ENCODE peak calls at places on chromosome 3, in seven cellular contexts. A, Y, N, R, J, U and Q are unnamed samples.

GRCh38 chr3:127143172-127143571 is 49.8 kb upstream of the PRR23E start:
- DNase-seq in N (no peak), Y (no peak), U (no peak), A (no peak), J (no peak), R (no peak), Q (no peak)

GRCh38 chr3:143674100-143674968 is 173.9 kb downstream of the SLC9A9 start:
- DNase-seq in J (peak; percentile 77), A (peak; percentile 92), U (peak; percentile 9), Y (peak; percentile 76), N (peak; percentile 89), R (peak; percentile 81), Q (peak; percentile 69)

GRCh38 chr3:124132813-124133212 is 140.9 kb upstream of the ROPN1 start:
- DNase-seq in J (no peak), N (no peak), R (no peak), Y (no peak), U (no peak), A (no peak), Q (no peak)

GRCh38 chr3:89380006-89380405 is 272.6 kb downstream of the EPHA3 start:
- DNase-seq in N (no peak), R (no peak), J (peak; percentile 58), U (no peak), A (no peak), Y (no peak), Q (no peak)

GRCh38 chr3:100106531-100107155 is 7.7 kb downstream of the FILIP1L start:
- DNase-seq in R (no peak), U (no peak), J (no peak), Y (no peak), N (no peak), A (peak; percentile 3), Q (no peak)

GRCh38 chr3:112973325-112974177 is 1.4 kb downstream of the CD200R1 start:
- DNase-seq in Y (no peak), U (no peak), N (no peak), J (no peak), R (peak; percentile 17), A (peak; percentile 78), Q (no peak)

GRCh38 chr3:129358177-129359101 is 70.0 kb downstream of the EFCAB12 start:
- DNase-seq in J (no peak), N (no peak), R (no peak), U (no peak), A (no peak), Y (no peak), Q (no peak)

GRCh38 chr3:181838940-181839914 is 127.5 kb downstream of the SOX2 start:
- DNase-seq in J (peak; percentile 23), R (no peak), A (no peak), Y (no peak), N (no peak), U (no peak), Q (no peak)

GRCh38 chr3:156291269-156292123 is 171.1 kb downstream of the KCNAB1 start:
- DNase-seq in J (peak; percentile 21), A (no peak), Y (no peak), R (no peak), U (no peak), N (peak; percentile 61), Q (peak; percentile 36)

GRCh38 chr3:197613187-197613586 is 57.4 kb upstream of the BDH1 start:
- DNase-seq in N (no peak), U (no peak), R (no peak), Y (no peak), J (no peak), A (no peak), Q (no peak)

GRCh38 chr3:165522371-165522770 is 314.9 kb downstream of the BCHE start:
- DNase-seq in N (no peak), Y (no peak), J (no peak), R (no peak), U (no peak), A (no peak), Q (no peak)

GRCh38 chr3:51378726-51379125 is 6.4 kb upstream of the MANF start:
- DNase-seq in U (no peak), R (no peak), N (no peak), A (no peak), Y (no peak), J (no peak), Q (peak; percentile 18)

GRCh38 chr3:141368062-141368924 is at the start of gene ZBTB38:
- DNase-seq in A (peak; percentile 85), J (peak; percentile 100), N (no peak), U (peak; percentile 68), R (no peak), Y (peak; percentile 37), Q (no peak)

GRCh38 chr3:141663993-141664392 is 74.1 kb upstream of the RNF7 start:
- DNase-seq in R (no peak), A (no peak), J (no peak), Y (no peak), U (no peak), N (no peak), Q (no peak)

GRCh38 chr3:189961525-189962161 is 159.1 kb downstream of the P3H2 start:
- DNase-seq in R (peak; percentile 80), Y (peak; percentile 65), J (peak; percentile 88), U (peak; percentile 60), N (peak; percentile 94), A (peak; percentile 79), Q (peak; percentile 80)

GRCh38 chr3:39251576-39251975 is 28.3 kb downstream of the CX3CR1 start:
- DNase-seq in U (no peak), R (no peak), Y (no peak), A (no peak), J (no peak), N (no peak), Q (no peak)

GRCh38 chr3:108409791-108410190 is 100.6 kb downstream of the MYH15 start:
- DNase-seq in J (no peak), R (no peak), A (no peak), U (no peak), Y (no peak), N (no peak), Q (no peak)

GRCh38 chr3:161423911-161424522 is 52.7 kb upstream of the SPTSSB start:
- DNase-seq in J (peak; percentile 54), N (peak; percentile 68), U (no peak), Y (peak; percentile 38), A (peak; percentile 26), R (peak; percentile 56), Q (no peak)

GRCh38 chr3:32593903-32594525 is 23.4 kb upstream of the DYNC1LI1 start:
- DNase-seq in J (no peak), A (no peak), Y (no peak), U (no peak), N (no peak), R (no peak), Q (no peak)

GRCh38 chr3:16864610-16865313 is 20.0 kb upstream of the PLCL2 start:
- DNase-seq in N (no peak), A (no peak), U (no peak), Y (no peak), R (no peak), J (peak; percentile 66), Q (no peak)

GRCh38 chr3:13538520-13539284 is 10.2 kb upstream of the FBLN2 start:
- DNase-seq in A (no peak), U (no peak), J (no peak), Y (no peak), N (no peak), R (no peak), Q (no peak)

GRCh38 chr3:72634128-72634527 is 214.1 kb downstream of the SHQ1 start:
- DNase-seq in Y (no peak), N (no peak), U (no peak), J (no peak), R (no peak), A (peak; percentile 49), Q (no peak)

GRCh38 chr3:19891740-19892139 is 42.3 kb downstream of the EFHB start:
- DNase-seq in Y (no peak), N (no peak), R (no peak), U (no peak), J (peak; percentile 73), A (no peak), Q (no peak)